ENCODE peak calls at places on chromosomes 4 and X, in nine cellular contexts. E is IMR-90, O is PC-9, U is GM23248, J is neural progenitor cell, W is K562, D is MM.1S, F is astrocyte, A is hepatocyte. T is an unnamed sample. For H4K20me1, the result is how much of the 10 kb centered on the place peaks cover.

GRCh38 chr4:156949373-156949814 is 22.2 kb downstream of the PDGFC start:
- DNase-seq in E (peak), O (peak), U (peak), J (no peak), W (no peak), D (no peak), F (peak), A (no peak), T (peak)

GRCh38 chrX:132615396-132616131 is 126.7 kb upstream of the MBNL3 start:
- DNase-seq in E (peak), O (no peak), U (peak), J (peak), W (peak), D (peak), F (peak), A (peak), T (peak)

GRCh38 chrX:139766545-139766983 is 58.6 kb upstream of the MCF2 start:
- DNase-seq in E (no peak), O (no peak), U (no peak), J (no peak), W (no peak), D (no peak), F (no peak), A (no peak), T (no peak)

GRCh38 chr4:117134386-117134785 is 49.0 kb upstream of the TRAM1L1 start:
- DNase-seq in E (peak), O (peak), U (peak), J (peak), W (no peak), D (peak), F (peak), A (peak), T (peak)

GRCh38 chr4:53717064-53717549 is 125.8 kb upstream of the LNX1 start:
- DNase-seq in E (peak), O (no peak), U (peak), J (no peak), W (no peak), D (no peak), F (peak), A (no peak), T (no peak)

GRCh38 chrX:132940727-132941162 is 17.7 kb downstream of the HS6ST2 start:
- DNase-seq in E (no peak), O (peak), U (no peak), J (peak), W (no peak), D (peak), F (no peak), A (no peak), T (peak)

GRCh38 chr4:152961041-152961751 is 25.1 kb downstream of the FHDC1 start:
- DNase-seq in E (no peak), O (no peak), U (no peak), J (no peak), W (no peak), D (no peak), F (no peak), A (no peak), T (no peak)

GRCh38 chr4:19772581-19772980 is 479.1 kb upstream of the SLIT2 start:
- DNase-seq in E (no peak), O (no peak), U (no peak), J (no peak), W (no peak), D (no peak), F (no peak), A (no peak), T (no peak)

GRCh38 chr4:25792843-25793242 is 69.9 kb downstream of the SEL1L3 start:
- DNase-seq in E (no peak), O (no peak), U (no peak), J (no peak), W (no peak), D (no peak), F (no peak), A (no peak), T (no peak)

GRCh38 chr4:24770111-24770584 is 25.2 kb upstream of the SOD3 start:
- DNase-seq in E (peak), O (peak), U (peak), J (peak), W (peak), D (no peak), F (peak), A (no peak), T (peak)

GRCh38 chr4:96260071-96260682 is 420.3 kb downstream of the PDHA2 start:
- DNase-seq in E (no peak), O (no peak), U (no peak), J (peak), W (no peak), D (no peak), F (peak), A (peak), T (no peak)

GRCh38 chr4:7111441-7111840 is 43.6 kb upstream of the GRPEL1 start:
- DNase-seq in E (no peak), O (no peak), U (no peak), J (no peak), W (no peak), D (no peak), F (no peak), A (no peak), T (no peak)

GRCh38 chr4:122826000-122826595 is 533 bp upstream of the FGF2 start:
- DNase-seq in E (peak), O (no peak), U (peak), J (peak), W (no peak), D (no peak), F (peak), A (no peak), T (no peak)

GRCh38 chr4:87044511-87045369 is 109.9 kb downstream of the AFF1 start:
- DNase-seq in E (no peak), O (no peak), U (no peak), J (peak), W (no peak), D (no peak), F (no peak), A (no peak), T (no peak)

GRCh38 chrX:73581002-73581628 is 18.1 kb downstream of the CHIC1 start:
- DNase-seq in E (no peak), O (no peak), U (no peak), J (no peak), W (no peak), D (no peak), F (no peak), A (peak), T (peak)

GRCh38 chrX:80576267-80576666 is 156.0 kb downstream of the TENT5D start:
- DNase-seq in E (no peak), O (no peak), U (no peak), J (no peak), W (no peak), D (no peak), F (no peak), A (no peak), T (no peak)

GRCh38 chr4:138835833-138836521 is 179.6 kb upstream of the NOCT start:
- DNase-seq in E (peak), O (no peak), U (peak), J (no peak), W (peak), D (peak), F (peak), A (peak), T (peak)

GRCh38 chrX:11724122-11725017 is 33.7 kb upstream of the MSL3 start:
- DNase-seq in E (peak), O (no peak), U (peak), J (peak), W (peak), D (peak), F (peak), A (peak), T (peak)

GRCh38 chrX:148069759-148070503 is 88.8 kb downstream of the FMR1NB start:
- DNase-seq in E (no peak), O (no peak), U (no peak), J (no peak), W (no peak), D (no peak), F (no peak), A (no peak), T (no peak)

GRCh38 chr4:124277691-124278090 is 434.8 kb downstream of the ANKRD50 start:
- DNase-seq in E (no peak), O (no peak), U (no peak), J (no peak), W (no peak), D (no peak), F (no peak), A (no peak), T (peak)

GRCh38 chr4:176277162-176277904 is 8.3 kb upstream of the ASB5 start:
- DNase-seq in E (peak), O (peak), U (peak), J (peak), W (peak), D (peak), F (peak), A (peak), T (peak)

GRCh38 chr4:85302756-85303155 is 172.2 kb upstream of the ARHGAP24 start:
- DNase-seq in E (no peak), O (no peak), U (no peak), J (peak), W (no peak), D (no peak), F (no peak), A (no peak), T (no peak)

GRCh38 chr4:165343353-165344191 is 16.1 kb downstream of the MSMO1 start:
- DNase-seq in E (no peak), O (no peak), U (no peak), J (peak), W (no peak), D (peak), F (no peak), A (peak), T (peak)

GRCh38 chr4:64940698-64941097 is 531.4 kb upstream of the TECRL start:
- DNase-seq in E (no peak), O (no peak), U (peak), J (no peak), W (no peak), D (no peak), F (peak), A (no peak), T (peak)

GRCh38 chrX:130110379-130111219 is at the start of gene ELF4:
- DNase-seq in E (peak), O (peak), U (peak), J (peak), W (peak), D (peak), F (no peak), A (peak), T (peak)

GRCh38 chr4:31259119-31259518 is 539.0 kb downstream of the PCDH7 start:
- DNase-seq in E (no peak), O (no peak), U (no peak), J (no peak), W (no peak), D (no peak), F (no peak), A (no peak), T (no peak)

GRCh38 chrX:136468391-136469103 is 19.2 kb upstream of the BRS3 start:
- DNase-seq in E (no peak), O (peak), U (no peak), J (no peak), W (no peak), D (no peak), F (no peak), A (no peak), T (peak)

GRCh38 chr4:113602829-113603228 is 158.7 kb downstream of the CAMK2D start:
- DNase-seq in E (no peak), O (no peak), U (no peak), J (no peak), W (no peak), D (no peak), F (no peak), A (no peak), T (no peak)

GRCh38 chrX:106178826-106179225 is 10.7 kb downstream of the PWWP3B start:
- DNase-seq in E (no peak), O (no peak), U (no peak), J (no peak), W (no peak), D (no peak), F (no peak), A (no peak), T (peak)

GRCh38 chr4:186074189-186074588 is 5.2 kb downstream of the TLR3 start:
- DNase-seq in E (no peak), O (no peak), U (no peak), J (no peak), W (no peak), D (no peak), F (no peak), A (no peak), T (no peak)

GRCh38 chr4:22237155-22237751 is 278.6 kb downstream of the ADGRA3 start:
- DNase-seq in E (peak), O (no peak), U (peak), J (peak), W (peak), D (peak), F (no peak), A (peak), T (peak)

GRCh38 chr4:24778427-24779225 is 16.7 kb upstream of the SOD3 start:
- DNase-seq in E (peak), O (no peak), U (peak), J (no peak), W (no peak), D (no peak), F (peak), A (peak), T (no peak)

GRCh38 chr4:10118355-10119004 is 1.9 kb upstream of the WDR1 start:
- DNase-seq in E (no peak), O (no peak), U (no peak), J (no peak), W (no peak), D (no peak), F (no peak), A (no peak), T (no peak)
- H3K4me3 ChIP-seq in E (no peak), O (no peak), U (no peak), J (no peak), W (peak), D (no peak), F (no peak), A (no peak), T (no peak)

GRCh38 chr4:6109842-6110560 is 90.3 kb downstream of the JAKMIP1 start:
- DNase-seq in E (no peak), O (peak), U (no peak), J (peak), W (no peak), D (peak), F (no peak), A (peak), T (peak)
- H4K20me1 ChIP-seq in E (under half), O (under half), U (under half), J (under half), W (under half), D (under half), F (under half), A (under half), T (under half)

GRCh38 chr4:163550869-163551267 is 56.4 kb downstream of the TMA16 start:
- DNase-seq in E (no peak), O (no peak), U (no peak), J (no peak), W (no peak), D (no peak), F (no peak), A (no peak), T (no peak)
- H2AFZ ChIP-seq in E (no peak), O (no peak), U (no peak), J (no peak), W (no peak), D (peak), F (no peak), A (no peak), T (peak)

GRCh38 chr4:144176476-144176875 is 36.0 kb upstream of the GYPA start:
- DNase-seq in E (no peak), O (no peak), U (no peak), J (no peak), W (no peak), D (no peak), F (peak), A (no peak), T (no peak)
- H3K4me3 ChIP-seq in E (no peak), O (no peak), U (no peak), J (no peak), W (no peak), D (no peak), F (no peak), A (no peak), T (no peak)

DNA sequence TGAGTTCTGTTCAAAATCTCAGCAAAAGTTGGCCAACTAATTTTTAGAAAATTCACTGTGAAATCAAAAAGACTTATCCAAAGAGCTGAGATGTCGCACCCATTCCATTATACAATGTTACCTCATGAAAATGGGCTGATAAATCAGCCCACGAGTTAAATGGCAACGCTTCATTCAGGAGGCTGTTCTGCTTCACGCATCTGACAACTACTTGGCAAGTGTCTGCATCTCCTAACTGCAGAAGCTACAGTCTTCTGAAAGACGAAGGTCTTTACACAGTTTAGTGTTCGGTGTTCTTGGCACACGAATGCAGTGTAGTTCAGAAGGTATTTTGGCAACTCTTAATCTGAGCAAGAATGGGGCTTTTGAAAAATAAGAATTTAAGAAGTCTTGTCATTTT is 166.6 kb upstream of the DKK2 start:
- DNase-seq in E (no peak), O (no peak), U (no peak), J (no peak), W (no peak), D (no peak), F (no peak), A (no peak), T (no peak)
- H4K20me1 ChIP-seq in E (under half), O (under half), U (under half), J (under half), W (under half), D (under half), F (under half), A (under half), T (under half)